ENCODE peak calls at places on chromosomes 16 and 17, in nine cellular contexts. M, R, B, W, F, D, I, U and J are unnamed samples. For H3K36me3, the result is how much of the 10 kb centered on the place peaks cover.

GRCh38 chr16:80033783-80034468 is 433.4 kb upstream of the MAF start:
- DNase-seq in U (no peak), I (no peak), W (no peak), B (no peak), F (no peak), R (no peak), M (no peak), D (no peak), J (no peak)

GRCh38 chr16:66880288-66881013 is at the start of gene PDP2:
- DNase-seq in W (peak), B (peak), U (peak), D (peak), R (peak), F (peak), I (peak), M (peak), J (peak)

GRCh38 chr16:83713597-83713996 is 94.2 kb upstream of the HSBP1 start:
- DNase-seq in I (peak), R (peak), F (no peak), W (no peak), M (no peak), B (no peak), D (no peak), U (peak), J (peak)

GRCh38 chr16:66574081-66574480 is 5.2 kb upstream of the CMTM2 start:
- DNase-seq in F (no peak), U (no peak), R (no peak), M (no peak), I (no peak), W (no peak), B (no peak), D (no peak), J (no peak)

GRCh38 chr17:34825884-34826283 is 135.4 kb downstream of the CCT6B start:
- DNase-seq in U (no peak), B (no peak), W (no peak), R (no peak), F (no peak), D (no peak), M (no peak), I (no peak), J (no peak)

GRCh38 chr17:81518113-81518784 is 5.7 kb upstream of the ACTG1 start:
- DNase-seq in B (no peak), R (peak), U (no peak), M (no peak), D (no peak), W (peak), F (peak), I (no peak), J (no peak)

GRCh38 chr16:31375231-31375630 is 17.9 kb upstream of the ITGAD start:
- DNase-seq in I (no peak), M (no peak), R (no peak), B (no peak), D (no peak), W (no peak), U (no peak), F (no peak), J (no peak)

GRCh38 chr17:82305727-82306300 is 11.6 kb downstream of the CD7 start:
- DNase-seq in W (no peak), D (no peak), M (no peak), F (no peak), B (no peak), R (no peak), U (no peak), I (no peak), J (no peak)

GRCh38 chr16:56190903-56191806 is at the start of gene GNAO1:
- DNase-seq in B (peak), F (peak), I (peak), W (peak), D (peak), U (peak), M (peak), R (peak), J (no peak)

GRCh38 chr17:50638572-50638850 is 3.8 kb downstream of the ABCC3 start:
- DNase-seq in B (no peak), M (peak), D (no peak), I (no peak), R (no peak), W (no peak), U (no peak), F (peak), J (no peak)

GRCh38 chr16:46607529-46607928 is 13.7 kb downstream of the SHCBP1 start:
- DNase-seq in W (peak), D (no peak), B (peak), M (no peak), R (peak), F (peak), U (no peak), I (peak), J (no peak)

GRCh38 chr17:20170085-20170484 is 160.9 kb downstream of the SPECC1 start:
- DNase-seq in R (no peak), B (no peak), W (no peak), U (no peak), I (no peak), D (no peak), M (no peak), F (no peak), J (no peak)

GRCh38 chr16:87979352-87979751 is 28.1 kb downstream of the BANP start:
- DNase-seq in W (no peak), M (peak), B (no peak), F (no peak), D (peak), I (no peak), U (no peak), R (no peak), J (no peak)

GRCh38 chr17:72699566-72699965 is 392.9 kb downstream of the SLC39A11 start:
- DNase-seq in D (no peak), I (no peak), R (no peak), F (peak), U (no peak), W (no peak), B (no peak), M (no peak), J (no peak)

GRCh38 chr16:27920391-27920891 is 143.1 kb downstream of the GSG1L start:
- DNase-seq in R (peak), M (no peak), B (peak), U (peak), W (peak), I (no peak), D (no peak), F (peak), J (no peak)

GRCh38 chr16:65510850-65511249 is 389.0 kb upstream of the CDH11 start:
- DNase-seq in M (no peak), W (no peak), F (no peak), U (no peak), R (no peak), B (peak), I (no peak), D (no peak), J (no peak)

GRCh38 chr16:22264786-22265185 is 32.4 kb upstream of the POLR3E start:
- DNase-seq in D (no peak), M (no peak), U (peak), F (no peak), I (no peak), B (no peak), W (no peak), R (no peak), J (no peak)

GRCh38 chr16:4500283-4500682 is 24.1 kb downstream of the HMOX2 start:
- DNase-seq in B (peak), I (no peak), R (no peak), M (no peak), D (no peak), W (peak), F (peak), U (no peak), J (no peak)

GRCh38 chr17:59620518-59621259 is 994 bp downstream of the CLTC start:
- DNase-seq in W (peak), M (peak), U (peak), I (peak), B (peak), R (peak), F (peak), D (peak), J (peak)

GRCh38 chr17:69857412-69857835 is 217.6 kb upstream of the KCNJ16 start:
- DNase-seq in W (no peak), B (peak), U (no peak), M (no peak), D (no peak), I (no peak), F (peak), R (no peak), J (no peak)

GRCh38 chr17:17934796-17935195 is 37.4 kb downstream of the TOM1L2 start:
- DNase-seq in D (no peak), R (no peak), M (no peak), B (no peak), U (no peak), I (no peak), F (no peak), W (no peak), J (no peak)

GRCh38 chr16:57045694-57046381 is 46.5 kb upstream of the CPNE2 start:
- DNase-seq in M (no peak), R (peak), U (peak), F (peak), W (peak), D (peak), I (no peak), B (peak), J (no peak)

GRCh38 chr17:39923836-39924690 is 3.3 kb downstream of the ORMDL3 start:
- DNase-seq in U (no peak), W (no peak), B (peak), M (peak), I (no peak), F (peak), D (no peak), R (no peak), J (no peak)

GRCh38 chr16:85061566-85061965 is 34.0 kb downstream of the KIAA0513 start:
- DNase-seq in W (no peak), U (no peak), I (no peak), D (peak), B (no peak), M (peak), F (no peak), R (no peak), J (peak)

GRCh38 chr17:28276011-28276410 is 43.0 kb upstream of the TMEM97 start:
- DNase-seq in F (no peak), M (no peak), I (no peak), D (no peak), U (no peak), W (no peak), R (no peak), B (no peak), J (no peak)

GRCh38 chr17:33858121-33858520 is 397.0 kb upstream of the CCL2 start:
- DNase-seq in B (no peak), I (no peak), F (no peak), D (no peak), R (peak), M (no peak), U (no peak), W (no peak), J (no peak)

GRCh38 chr17:45294506-45294905 is 22.3 kb downstream of the MAP3K14 start:
- DNase-seq in I (no peak), D (peak), M (peak), U (peak), F (peak), W (no peak), B (no peak), R (no peak), J (peak)

GRCh38 chr16:31271621-31272190 is 11.9 kb downstream of the ITGAM start:
- DNase-seq in M (no peak), U (no peak), I (no peak), B (no peak), F (no peak), D (no peak), R (no peak), W (no peak), J (no peak)

GRCh38 chr17:37276475-37276874 is 99.3 kb upstream of the C17orf78 start:
- DNase-seq in I (no peak), B (no peak), M (no peak), D (no peak), R (no peak), F (peak), W (no peak), U (no peak), J (no peak)

GRCh38 chr17:78057113-78057740 is 71.3 kb downstream of the TMC6 start:
- DNase-seq in D (no peak), W (no peak), R (no peak), F (no peak), I (no peak), U (no peak), M (no peak), B (no peak), J (no peak)

GRCh38 chr17:6000426-6000825 is 69.8 kb upstream of the WSCD1 start:
- DNase-seq in F (no peak), D (no peak), B (no peak), M (no peak), U (no peak), R (no peak), I (no peak), W (no peak), J (no peak)

GRCh38 chr16:48075398-48075797 is 80.4 kb downstream of the ABCC12 start:
- DNase-seq in U (no peak), R (no peak), I (no peak), F (peak), W (no peak), M (no peak), B (no peak), D (no peak), J (no peak)

GRCh38 chr16:89842471-89843408 is 14.5 kb downstream of the SPIRE2 start:
- DNase-seq in D (peak), R (no peak), U (peak), I (no peak), F (peak), M (no peak), B (no peak), W (no peak), J (no peak)

GRCh38 chr16:73289232-73289631 is 241.3 kb upstream of the ZFHX3 start:
- DNase-seq in I (no peak), M (no peak), D (no peak), F (no peak), U (no peak), R (no peak), W (no peak), B (no peak), J (no peak)

GRCh38 chr17:78124081-78124835 is 4.3 kb downstream of the TMC6 start:
- DNase-seq in F (no peak), R (no peak), W (no peak), U (no peak), B (no peak), D (no peak), I (no peak), M (peak), J (no peak)

GRCh38 chr16:70493863-70494770 is 29.2 kb downstream of the COG4 start:
- DNase-seq in B (no peak), U (no peak), F (no peak), R (no peak), W (peak), D (no peak), I (peak), M (no peak), J (no peak)

GRCh38 chr17:42784811-42785592 is 4.6 kb downstream of the WNK4 start:
- DNase-seq in D (no peak), M (no peak), U (peak), R (no peak), F (no peak), B (no peak), I (no peak), W (no peak), J (no peak)

GRCh38 chr16:86590501-86591144 is 12.3 kb downstream of the FOXL1 start:
- DNase-seq in D (no peak), F (peak), M (no peak), R (no peak), B (peak), W (no peak), U (no peak), I (no peak), J (no peak)

GRCh38 chr16:27901956-27902355 is 161.6 kb downstream of the GSG1L start:
- DNase-seq in B (no peak), F (no peak), D (no peak), W (no peak), I (no peak), M (no peak), R (no peak), U (no peak), J (no peak)

GRCh38 chr16:46763147-46763546 is 15.0 kb upstream of the MYLK3 start:
- DNase-seq in I (no peak), U (no peak), M (no peak), R (no peak), F (no peak), D (peak), B (no peak), W (peak), J (no peak)

DNA sequence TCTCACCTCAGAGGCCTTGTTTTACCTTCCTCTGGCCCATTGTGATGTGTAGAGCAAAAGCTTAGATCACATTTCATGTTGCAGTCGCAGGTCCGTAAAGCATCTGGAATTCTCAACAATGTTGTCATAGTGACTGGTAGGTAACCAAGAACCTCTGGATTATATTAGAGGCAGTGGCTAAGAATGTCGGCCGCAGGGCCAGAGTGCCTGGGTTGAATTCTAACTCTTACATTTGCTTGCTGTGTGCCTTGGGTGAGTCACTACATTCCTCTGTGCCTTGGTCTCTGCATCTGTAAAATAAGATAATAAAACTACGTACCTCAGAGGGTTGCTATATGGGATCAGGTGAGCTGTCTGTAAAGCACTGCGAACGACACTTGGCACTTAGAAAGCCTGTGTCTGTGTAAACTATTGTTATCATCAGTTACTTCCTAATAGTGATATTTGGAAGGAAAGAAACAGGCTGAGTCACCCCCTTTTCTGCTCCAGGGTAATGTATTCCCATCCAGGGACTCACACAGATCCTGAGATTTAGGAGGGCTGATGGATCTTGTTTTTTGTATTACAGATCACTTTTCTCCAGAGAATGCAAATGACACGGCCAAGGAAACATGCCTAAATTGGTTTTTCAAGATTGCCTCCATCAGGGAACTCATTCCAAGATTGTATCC is 52.2 kb downstream of the VPS35L start:
- DNase-seq in F (peak), I (no peak), M (no peak), U (no peak), B (peak), R (no peak), D (no peak), W (no peak), J (no peak)
- H3K36me3 ChIP-seq in F (under half), I (under half), M (under half), U (under half), B (under half), R (under half), D (under half), W (under half), J (under half)

GRCh38 chr16:58433569-58433951 is 41.3 kb downstream of the GINS3 start:
- DNase-seq in R (no peak), F (no peak), B (no peak), I (no peak), U (no peak), W (no peak), M (no peak), D (no peak), J (no peak)

GRCh38 chr16:58440094-58440493 is 47.8 kb downstream of the GINS3 start:
- DNase-seq in I (no peak), M (no peak), D (no peak), W (no peak), B (no peak), U (no peak), R (no peak), F (no peak), J (no peak)

GRCh38 chr16:58430718-58431117 is 38.4 kb downstream of the GINS3 start:
- DNase-seq in D (no peak), F (no peak), B (no peak), R (no peak), U (no peak), I (no peak), M (no peak), W (no peak), J (no peak)

DNA sequence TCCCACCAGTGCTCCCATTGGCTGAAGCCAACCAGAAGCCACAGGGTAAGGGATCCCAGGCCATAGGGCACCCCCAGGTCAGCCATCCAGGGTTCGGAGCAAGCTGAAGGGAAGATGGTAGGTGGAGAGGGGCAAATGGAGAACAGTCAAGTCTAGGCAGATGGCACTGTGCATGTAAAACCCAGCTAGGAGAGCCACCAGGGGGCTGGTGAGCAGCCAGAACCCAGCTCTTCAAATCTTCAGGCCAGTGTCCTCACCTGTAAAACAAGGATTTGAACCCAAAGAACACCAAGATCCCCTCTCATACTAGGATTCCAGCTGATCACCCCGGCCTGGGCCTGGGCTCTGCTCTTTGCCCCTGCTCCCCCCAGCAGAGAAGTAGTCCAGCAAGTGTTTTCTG is 43.5 kb downstream of the GINS3 start:
- DNase-seq in M (no peak), R (no peak), D (no peak), U (no peak), F (no peak), I (no peak), W (no peak), B (no peak), J (no peak)
- TF ChIP-seq CTCF in M (no peak), R (peak), D (no peak), U (no peak), F (no peak), I (no peak), W (no peak), B (no peak), J (no peak)

GRCh38 chr17:75791251-75791650 is 6.6 kb downstream of the UNK start:
- DNase-seq in U (no peak), W (no peak), R (no peak), M (no peak), F (no peak), D (no peak), B (no peak), I (no peak), J (no peak)

GRCh38 chr17:75799402-75799801 is 14.8 kb downstream of the UNK start:
- DNase-seq in U (no peak), W (no peak), M (no peak), F (no peak), I (no peak), R (no peak), D (no peak), B (no peak), J (no peak)

GRCh38 chr17:75793453-75793852 is 8.8 kb downstream of the UNK start:
- DNase-seq in D (no peak), R (no peak), B (no peak), U (no peak), W (no peak), M (no peak), I (no peak), F (no peak), J (no peak)

DNA sequence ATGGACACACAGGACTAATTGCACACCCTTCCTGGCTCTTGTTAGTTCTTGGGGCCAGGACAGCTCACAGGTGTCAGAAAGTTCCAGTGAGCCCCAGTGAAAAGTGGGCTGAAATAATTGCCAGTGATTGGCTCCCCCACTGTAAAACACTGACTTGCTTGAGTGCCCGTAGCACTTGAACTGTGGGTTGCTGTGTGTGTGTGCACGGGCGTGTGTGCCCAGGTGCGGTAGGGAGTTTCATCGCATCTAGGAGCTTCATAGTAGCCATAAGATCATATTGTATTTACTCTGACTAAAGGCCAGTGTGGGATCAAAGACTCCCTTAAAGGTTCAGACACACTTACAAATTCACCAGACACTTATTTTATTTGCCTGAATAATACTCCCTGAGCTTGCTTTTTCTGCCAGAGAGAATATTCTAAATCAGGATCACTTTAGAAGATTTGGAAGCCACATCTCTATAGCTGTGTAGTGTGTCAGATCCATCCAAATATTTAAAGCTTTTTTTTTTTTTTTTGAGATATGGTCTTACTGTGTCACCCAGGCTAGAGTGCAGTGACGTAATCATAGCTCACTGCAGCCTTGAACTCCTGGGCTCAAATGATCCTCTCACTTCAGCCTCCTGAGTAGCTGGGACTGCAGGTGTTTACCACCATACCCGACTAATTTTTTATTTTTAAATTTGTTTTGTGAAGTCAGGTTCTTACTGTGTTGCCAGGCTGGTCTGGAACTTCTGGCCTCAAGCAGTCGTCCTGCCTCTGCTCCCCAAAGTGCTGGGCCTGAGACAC is 11.4 kb downstream of the UNK start:
- DNase-seq in R (no peak), I (no peak), B (no peak), M (peak), W (no peak), D (no peak), F (no peak), U (no peak), J (no peak)
- H3K36me3 ChIP-seq in R (under half), I (under half), B (under half), M (under half), W (under half), D (under half), F (under half), U (under half), J (under half)

GRCh38 chr16:2386990-2387389 is 42.3 kb upstream of the CCNF start:
- DNase-seq in M (no peak), D (no peak), F (peak), R (peak), B (no peak), W (no peak), I (no peak), U (no peak), J (no peak)
- TF ChIP-seq CTCF in M (no peak), D (no peak), F (peak), R (peak), B (no peak), W (peak), I (no peak), U (peak), J (no peak)

GRCh38 chr17:3759597-3760216 is 36.0 kb downstream of the HASPIN start:
- DNase-seq in M (no peak), R (no peak), U (no peak), D (no peak), W (no peak), I (no peak), F (no peak), B (no peak), J (no peak)
- H3K36me3 ChIP-seq in M (under half), R (under half), U (under half), D (under half), W (under half), I (under half), F (under half), B (under half), J (under half)